ENCODE peak calls at places on chromosome 7, in ten cellular contexts. One of them, this sample, is unnamed.

GRCh38 chr7:114590298-114590697 is 175.7 kb downstream of the FOXP2 start:
- DNase-seq in Caki2: no peak
- DNase-seq in sciatic nerve: no peak
- DNase-seq in HFF-Myc: no peak
- DNase-seq in NCI-H446: no peak
- DNase-seq in Daoy: no peak
- DNase-seq in AG09309: no peak
- DNase-seq in activated CD4-positive, alpha-beta T cell treated with anti-CD3 and anti-CD28 coated beads, Interleukin-2, amount 10 ng/mL, durations not matched to agents 7 days and 5 days: no peak
- DNase-seq in NCI-H1417: no peak
- DNase-seq in body of pancreas: no peak
- DNase-seq in this sample: no peak

GRCh38 chr7:31017036-31017747 is 34.9 kb upstream of the ADCYAP1R1 start:
- DNase-seq in Caki2: no peak
- DNase-seq in sciatic nerve: no peak
- DNase-seq in HFF-Myc: no peak
- DNase-seq in NCI-H446: no peak
- DNase-seq in Daoy: no peak
- DNase-seq in AG09309: no peak
- DNase-seq in activated CD4-positive, alpha-beta T cell treated with anti-CD3 and anti-CD28 coated beads, Interleukin-2, amount 10 ng/mL, durations not matched to agents 7 days and 5 days: peak; percentile 8
- DNase-seq in NCI-H1417: no peak
- DNase-seq in body of pancreas: no peak
- DNase-seq in this sample: no peak

GRCh38 chr7:16791071-16791470 is 13.7 kb downstream of the AGR2 start:
- DNase-seq in Caki2: peak; percentile 22
- DNase-seq in sciatic nerve: no peak
- DNase-seq in HFF-Myc: no peak
- DNase-seq in NCI-H446: no peak
- DNase-seq in Daoy: no peak
- DNase-seq in AG09309: no peak
- DNase-seq in activated CD4-positive, alpha-beta T cell treated with anti-CD3 and anti-CD28 coated beads, Interleukin-2, amount 10 ng/mL, durations not matched to agents 7 days and 5 days: no peak
- DNase-seq in NCI-H1417: no peak
- DNase-seq in body of pancreas: no peak
- DNase-seq in this sample: no peak

GRCh38 chr7:28630350-28630749 is 218.0 kb downstream of the CREB5 start:
- DNase-seq in Caki2: no peak
- DNase-seq in sciatic nerve: no peak
- DNase-seq in HFF-Myc: peak; percentile 49
- DNase-seq in NCI-H446: no peak
- DNase-seq in Daoy: no peak
- DNase-seq in AG09309: peak; percentile 46
- DNase-seq in activated CD4-positive, alpha-beta T cell treated with anti-CD3 and anti-CD28 coated beads, Interleukin-2, amount 10 ng/mL, durations not matched to agents 7 days and 5 days: no peak
- DNase-seq in NCI-H1417: no peak
- DNase-seq in body of pancreas: no peak
- DNase-seq in this sample: no peak

GRCh38 chr7:24982917-24983316 is 2.9 kb upstream of the OSBPL3 start:
- DNase-seq in Caki2: no peak
- DNase-seq in sciatic nerve: no peak
- DNase-seq in HFF-Myc: no peak
- DNase-seq in NCI-H446: no peak
- DNase-seq in Daoy: peak; percentile 26
- DNase-seq in AG09309: no peak
- DNase-seq in activated CD4-positive, alpha-beta T cell treated with anti-CD3 and anti-CD28 coated beads, Interleukin-2, amount 10 ng/mL, durations not matched to agents 7 days and 5 days: no peak
- DNase-seq in NCI-H1417: no peak
- DNase-seq in body of pancreas: no peak
- DNase-seq in this sample: no peak

GRCh38 chr7:101094791-101095375 is 9.6 kb downstream of the TRIM56 start:
- DNase-seq in Caki2: peak; percentile 51
- DNase-seq in sciatic nerve: no peak
- DNase-seq in HFF-Myc: no peak
- DNase-seq in NCI-H446: no peak
- DNase-seq in Daoy: peak; percentile 82
- DNase-seq in AG09309: no peak
- DNase-seq in activated CD4-positive, alpha-beta T cell treated with anti-CD3 and anti-CD28 coated beads, Interleukin-2, amount 10 ng/mL, durations not matched to agents 7 days and 5 days: peak; percentile 21
- DNase-seq in NCI-H1417: no peak
- DNase-seq in body of pancreas: peak; percentile 38
- DNase-seq in this sample: no peak

GRCh38 chr7:92590711-92591310 is 621 bp upstream of the FAM133B start:
- DNase-seq in Caki2: no peak
- DNase-seq in sciatic nerve: no peak
- DNase-seq in HFF-Myc: no peak
- DNase-seq in NCI-H446: no peak
- DNase-seq in Daoy: no peak
- DNase-seq in AG09309: no peak
- DNase-seq in activated CD4-positive, alpha-beta T cell treated with anti-CD3 and anti-CD28 coated beads, Interleukin-2, amount 10 ng/mL, durations not matched to agents 7 days and 5 days: no peak
- DNase-seq in NCI-H1417: peak; percentile 11
- DNase-seq in body of pancreas: no peak
- DNase-seq in this sample: no peak

GRCh38 chr7:41832936-41833335 is 130.0 kb upstream of the INHBA start:
- DNase-seq in Caki2: no peak
- DNase-seq in sciatic nerve: no peak
- DNase-seq in HFF-Myc: no peak
- DNase-seq in NCI-H446: no peak
- DNase-seq in Daoy: peak; percentile 89
- DNase-seq in AG09309: no peak
- DNase-seq in activated CD4-positive, alpha-beta T cell treated with anti-CD3 and anti-CD28 coated beads, Interleukin-2, amount 10 ng/mL, durations not matched to agents 7 days and 5 days: no peak
- DNase-seq in NCI-H1417: no peak
- DNase-seq in body of pancreas: no peak
- DNase-seq in this sample: no peak

GRCh38 chr7:55019691-55020480 is 1.1 kb downstream of the EGFR start:
- DNase-seq in Caki2: peak; percentile 47
- DNase-seq in sciatic nerve: no peak
- DNase-seq in HFF-Myc: no peak
- DNase-seq in NCI-H446: no peak
- DNase-seq in Daoy: peak; percentile 68
- DNase-seq in AG09309: no peak
- DNase-seq in activated CD4-positive, alpha-beta T cell treated with anti-CD3 and anti-CD28 coated beads, Interleukin-2, amount 10 ng/mL, durations not matched to agents 7 days and 5 days: no peak
- DNase-seq in NCI-H1417: no peak
- DNase-seq in body of pancreas: peak; percentile 53
- DNase-seq in this sample: no peak

GRCh38 chr7:94360926-94361325 is 33.8 kb upstream of the COL1A2 start:
- DNase-seq in Caki2: no peak
- DNase-seq in sciatic nerve: no peak
- DNase-seq in HFF-Myc: no peak
- DNase-seq in NCI-H446: no peak
- DNase-seq in Daoy: no peak
- DNase-seq in AG09309: no peak
- DNase-seq in activated CD4-positive, alpha-beta T cell treated with anti-CD3 and anti-CD28 coated beads, Interleukin-2, amount 10 ng/mL, durations not matched to agents 7 days and 5 days: no peak
- DNase-seq in NCI-H1417: no peak
- DNase-seq in body of pancreas: no peak
- DNase-seq in this sample: no peak

GRCh38 chr7:50822716-50823115 is 40.0 kb upstream of the GRB10 start:
- DNase-seq in Caki2: peak; percentile 67
- DNase-seq in sciatic nerve: no peak
- DNase-seq in HFF-Myc: no peak
- DNase-seq in NCI-H446: no peak
- DNase-seq in Daoy: peak; percentile 50
- DNase-seq in AG09309: peak; percentile 17
- DNase-seq in activated CD4-positive, alpha-beta T cell treated with anti-CD3 and anti-CD28 coated beads, Interleukin-2, amount 10 ng/mL, durations not matched to agents 7 days and 5 days: no peak
- DNase-seq in NCI-H1417: no peak
- DNase-seq in body of pancreas: no peak
- DNase-seq in this sample: no peak

GRCh38 chr7:141674201-141674671 is 27.7 kb downstream of the DENND11 start:
- DNase-seq in Caki2: no peak
- DNase-seq in sciatic nerve: no peak
- DNase-seq in HFF-Myc: no peak
- DNase-seq in NCI-H446: no peak
- DNase-seq in Daoy: peak; percentile 69
- DNase-seq in AG09309: no peak
- DNase-seq in activated CD4-positive, alpha-beta T cell treated with anti-CD3 and anti-CD28 coated beads, Interleukin-2, amount 10 ng/mL, durations not matched to agents 7 days and 5 days: no peak
- DNase-seq in NCI-H1417: no peak
- DNase-seq in body of pancreas: no peak
- DNase-seq in this sample: no peak

GRCh38 chr7:106167439-106168136 is 55.5 kb upstream of the SYPL1 start:
- DNase-seq in Caki2: no peak
- DNase-seq in sciatic nerve: no peak
- DNase-seq in HFF-Myc: no peak
- DNase-seq in NCI-H446: no peak
- DNase-seq in Daoy: no peak
- DNase-seq in AG09309: peak; percentile 85
- DNase-seq in activated CD4-positive, alpha-beta T cell treated with anti-CD3 and anti-CD28 coated beads, Interleukin-2, amount 10 ng/mL, durations not matched to agents 7 days and 5 days: no peak
- DNase-seq in NCI-H1417: no peak
- DNase-seq in body of pancreas: no peak
- DNase-seq in this sample: no peak

GRCh38 chr7:94344826-94345225 is 49.9 kb upstream of the COL1A2 start:
- DNase-seq in Caki2: no peak
- DNase-seq in sciatic nerve: no peak
- DNase-seq in HFF-Myc: no peak
- DNase-seq in NCI-H446: no peak
- DNase-seq in Daoy: no peak
- DNase-seq in AG09309: no peak
- DNase-seq in activated CD4-positive, alpha-beta T cell treated with anti-CD3 and anti-CD28 coated beads, Interleukin-2, amount 10 ng/mL, durations not matched to agents 7 days and 5 days: no peak
- DNase-seq in NCI-H1417: no peak
- DNase-seq in body of pancreas: no peak
- DNase-seq in this sample: no peak

GRCh38 chr7:100418930-100419659 is 9.4 kb downstream of the ZCWPW1 start:
- DNase-seq in Caki2: no peak
- DNase-seq in sciatic nerve: no peak
- DNase-seq in HFF-Myc: no peak
- DNase-seq in NCI-H446: no peak
- DNase-seq in Daoy: no peak
- DNase-seq in AG09309: no peak
- DNase-seq in activated CD4-positive, alpha-beta T cell treated with anti-CD3 and anti-CD28 coated beads, Interleukin-2, amount 10 ng/mL, durations not matched to agents 7 days and 5 days: no peak
- DNase-seq in NCI-H1417: no peak
- DNase-seq in body of pancreas: no peak
- DNase-seq in this sample: no peak

GRCh38 chr7:41130021-41130420 is 572.9 kb downstream of the INHBA start:
- DNase-seq in Caki2: no peak
- DNase-seq in sciatic nerve: no peak
- DNase-seq in HFF-Myc: no peak
- DNase-seq in NCI-H446: no peak
- DNase-seq in Daoy: no peak
- DNase-seq in AG09309: no peak
- DNase-seq in activated CD4-positive, alpha-beta T cell treated with anti-CD3 and anti-CD28 coated beads, Interleukin-2, amount 10 ng/mL, durations not matched to agents 7 days and 5 days: no peak
- DNase-seq in NCI-H1417: no peak
- DNase-seq in body of pancreas: no peak
- DNase-seq in this sample: no peak

GRCh38 chr7:48087349-48087748 is 1.7 kb upstream of the UPP1 start:
- DNase-seq in Caki2: no peak
- DNase-seq in sciatic nerve: no peak
- DNase-seq in HFF-Myc: no peak
- DNase-seq in NCI-H446: no peak
- DNase-seq in Daoy: peak; percentile 88
- DNase-seq in AG09309: no peak
- DNase-seq in activated CD4-positive, alpha-beta T cell treated with anti-CD3 and anti-CD28 coated beads, Interleukin-2, amount 10 ng/mL, durations not matched to agents 7 days and 5 days: no peak
- DNase-seq in NCI-H1417: no peak
- DNase-seq in body of pancreas: peak; percentile 34
- DNase-seq in this sample: no peak

GRCh38 chr7:41107938-41108448 is 594.9 kb downstream of the INHBA start:
- DNase-seq in Caki2: peak; percentile 89
- DNase-seq in sciatic nerve: no peak
- DNase-seq in HFF-Myc: no peak
- DNase-seq in NCI-H446: no peak
- DNase-seq in Daoy: peak; percentile 93
- DNase-seq in AG09309: no peak
- DNase-seq in activated CD4-positive, alpha-beta T cell treated with anti-CD3 and anti-CD28 coated beads, Interleukin-2, amount 10 ng/mL, durations not matched to agents 7 days and 5 days: no peak
- DNase-seq in NCI-H1417: no peak
- DNase-seq in body of pancreas: no peak
- DNase-seq in this sample: no peak

GRCh38 chr7:111708072-111708471 is 145.8 kb upstream of the IMMP2L start:
- DNase-seq in Caki2: no peak
- DNase-seq in sciatic nerve: no peak
- DNase-seq in HFF-Myc: peak; percentile 40
- DNase-seq in NCI-H446: no peak
- DNase-seq in Daoy: no peak
- DNase-seq in AG09309: no peak
- DNase-seq in activated CD4-positive, alpha-beta T cell treated with anti-CD3 and anti-CD28 coated beads, Interleukin-2, amount 10 ng/mL, durations not matched to agents 7 days and 5 days: no peak
- DNase-seq in NCI-H1417: no peak
- DNase-seq in body of pancreas: no peak
- DNase-seq in this sample: no peak

GRCh38 chr7:44280993-44281721 is 44.2 kb downstream of the CAMK2B start:
- DNase-seq in Caki2: no peak
- DNase-seq in sciatic nerve: peak; percentile 44
- DNase-seq in HFF-Myc: no peak
- DNase-seq in NCI-H446: no peak
- DNase-seq in Daoy: no peak
- DNase-seq in AG09309: no peak
- DNase-seq in activated CD4-positive, alpha-beta T cell treated with anti-CD3 and anti-CD28 coated beads, Interleukin-2, amount 10 ng/mL, durations not matched to agents 7 days and 5 days: no peak
- DNase-seq in NCI-H1417: no peak
- DNase-seq in body of pancreas: peak; percentile 1
- DNase-seq in this sample: no peak

GRCh38 chr7:28855538-28856217 is 102.5 kb downstream of the TRIL start:
- DNase-seq in Caki2: peak; percentile 87
- DNase-seq in sciatic nerve: no peak
- DNase-seq in HFF-Myc: peak; percentile 87
- DNase-seq in NCI-H446: no peak
- DNase-seq in Daoy: peak; percentile 99
- DNase-seq in AG09309: peak; percentile 80
- DNase-seq in activated CD4-positive, alpha-beta T cell treated with anti-CD3 and anti-CD28 coated beads, Interleukin-2, amount 10 ng/mL, durations not matched to agents 7 days and 5 days: no peak
- DNase-seq in NCI-H1417: no peak
- DNase-seq in body of pancreas: peak; percentile 39
- DNase-seq in this sample: no peak

GRCh38 chr7:5382281-5383041 is 41.2 kb downstream of the TNRC18 start:
- DNase-seq in Caki2: no peak
- DNase-seq in sciatic nerve: no peak
- DNase-seq in HFF-Myc: no peak
- DNase-seq in NCI-H446: no peak
- DNase-seq in Daoy: no peak
- DNase-seq in AG09309: no peak
- DNase-seq in activated CD4-positive, alpha-beta T cell treated with anti-CD3 and anti-CD28 coated beads, Interleukin-2, amount 10 ng/mL, durations not matched to agents 7 days and 5 days: no peak
- DNase-seq in NCI-H1417: peak; percentile 93
- DNase-seq in body of pancreas: peak; percentile 44
- DNase-seq in this sample: no peak

GRCh38 chr7:127706766-127707165 is 54.8 kb downstream of the SND1 start:
- DNase-seq in Caki2: no peak
- DNase-seq in sciatic nerve: no peak
- DNase-seq in HFF-Myc: no peak
- DNase-seq in NCI-H446: no peak
- DNase-seq in Daoy: no peak
- DNase-seq in AG09309: no peak
- DNase-seq in activated CD4-positive, alpha-beta T cell treated with anti-CD3 and anti-CD28 coated beads, Interleukin-2, amount 10 ng/mL, durations not matched to agents 7 days and 5 days: no peak
- DNase-seq in NCI-H1417: no peak
- DNase-seq in body of pancreas: no peak
- DNase-seq in this sample: no peak

GRCh38 chr7:157278791-157279678 is 57.8 kb upstream of the DNAJB6 start:
- DNase-seq in Caki2: no peak
- DNase-seq in sciatic nerve: no peak
- DNase-seq in HFF-Myc: no peak
- DNase-seq in NCI-H446: no peak
- DNase-seq in Daoy: no peak
- DNase-seq in AG09309: no peak
- DNase-seq in activated CD4-positive, alpha-beta T cell treated with anti-CD3 and anti-CD28 coated beads, Interleukin-2, amount 10 ng/mL, durations not matched to agents 7 days and 5 days: no peak
- DNase-seq in NCI-H1417: no peak
- DNase-seq in body of pancreas: peak; percentile 53
- DNase-seq in this sample: no peak

GRCh38 chr7:143347950-143348349 is 14.6 kb downstream of the FAM131B start:
- DNase-seq in Caki2: no peak
- DNase-seq in sciatic nerve: no peak
- DNase-seq in HFF-Myc: no peak
- DNase-seq in NCI-H446: no peak
- DNase-seq in Daoy: no peak
- DNase-seq in AG09309: no peak
- DNase-seq in activated CD4-positive, alpha-beta T cell treated with anti-CD3 and anti-CD28 coated beads, Interleukin-2, amount 10 ng/mL, durations not matched to agents 7 days and 5 days: no peak
- DNase-seq in NCI-H1417: no peak
- DNase-seq in body of pancreas: no peak
- DNase-seq in this sample: no peak

GRCh38 chr7:115319536-115319935 is 397.6 kb downstream of the MDFIC start:
- DNase-seq in Caki2: no peak
- DNase-seq in sciatic nerve: no peak
- DNase-seq in HFF-Myc: no peak
- DNase-seq in NCI-H446: no peak
- DNase-seq in Daoy: no peak
- DNase-seq in AG09309: no peak
- DNase-seq in activated CD4-positive, alpha-beta T cell treated with anti-CD3 and anti-CD28 coated beads, Interleukin-2, amount 10 ng/mL, durations not matched to agents 7 days and 5 days: no peak
- DNase-seq in NCI-H1417: no peak
- DNase-seq in body of pancreas: no peak
- DNase-seq in this sample: no peak